ENCODE peak calls at places on chromosomes 4 and X, in four cellular contexts. C is Caki2; E is iPS-NIHi11; Y is activated T-helper 1 cell treated with anti-CD3 and anti-CD28 coated beads, Interleukin-12 subunit alpha, Interleukin-12 subunit beta, Interleukin-2, Interleukin-4 antibody, amounts not matched to agents 30 ng/mL and 10 ng/mL and 1 ng/mL, durations not matched to agents 14 hours and 24 hours and 36 hours. T is an unnamed sample.

GRCh38 chrX:9595131-9595530 is 130.3 kb downstream of the TBL1X start:
- DNase-seq in C (no peak), E (no peak), Y (no peak), T (no peak)

GRCh38 chr4:61375316-61375715 is 175.2 kb downstream of the ADGRL3 start:
- DNase-seq in E (no peak), C (no peak), Y (no peak), T (no peak)

GRCh38 chrX:86066998-86067397 is 19.6 kb upstream of the CHM start:
- DNase-seq in E (no peak), Y (no peak), C (no peak), T (no peak)

GRCh38 chrX:20653070-20653469 is 386.4 kb upstream of the RPS6KA3 start:
- DNase-seq in C (no peak), E (no peak), Y (no peak), T (no peak)

GRCh38 chr4:152500798-152501434 is 35.0 kb downstream of the FBXW7 start:
- DNase-seq in Y (peak), C (peak), E (peak), T (peak)

GRCh38 chr4:164933244-164933643 is 44.2 kb downstream of the TRIM61 start:
- DNase-seq in Y (no peak), C (no peak), E (no peak), T (no peak)

GRCh38 chrX:25158635-25159034 is 142.9 kb upstream of the ARX start:
- DNase-seq in C (peak), E (no peak), Y (no peak), T (no peak)

GRCh38 chr4:3303840-3304715 is 11.3 kb downstream of the RGS12 start:
- DNase-seq in E (no peak), Y (no peak), C (no peak), T (no peak)

GRCh38 chr4:169583563-169583962 is 28.8 kb downstream of the NEK1 start:
- DNase-seq in C (no peak), Y (no peak), E (no peak), T (no peak)

GRCh38 chrX:148695362-148695761 is 194.9 kb downstream of the AFF2 start:
- DNase-seq in Y (no peak), C (no peak), E (no peak), T (no peak)

GRCh38 chrX:110600745-110601310 is 194.8 kb downstream of the CHRDL1 start:
- DNase-seq in E (no peak), C (no peak), Y (no peak), T (no peak)

GRCh38 chr4:26530094-26530493 is 39.8 kb upstream of the CCKAR start:
- DNase-seq in C (no peak), Y (no peak), E (no peak), T (no peak)

GRCh38 chrX:107448625-107449468 is 605 bp upstream of the FRMPD3 start:
- DNase-seq in Y (no peak), E (peak), C (peak), T (no peak)

GRCh38 chr4:174198396-174199179 is 84.9 kb downstream of the FBXO8 start:
- DNase-seq in C (peak), Y (no peak), E (no peak), T (no peak)

GRCh38 chr4:71377561-71377960 is 38.7 kb downstream of the SLC4A4 start:
- DNase-seq in C (peak), Y (no peak), E (no peak), T (no peak)

GRCh38 chrX:23844502-23845138 is 61.6 kb downstream of the SAT1 start:
- DNase-seq in C (peak), Y (no peak), E (no peak), T (no peak)

GRCh38 chr4:102734591-102735385 is 26.0 kb downstream of the MANBA start:
- DNase-seq in Y (peak), E (no peak), C (peak), T (peak)

GRCh38 chr4:10715135-10715534 is 30.6 kb upstream of the CLNK start:
- DNase-seq in E (no peak), Y (no peak), C (no peak), T (no peak)

GRCh38 chr4:138113819-138114415 is 128.2 kb downstream of the SLC7A11 start:
- DNase-seq in Y (no peak), C (no peak), E (no peak), T (no peak)

GRCh38 chr4:36281384-36282106 is at the start of gene DTHD1:
- DNase-seq in C (no peak), Y (no peak), E (no peak), T (peak)

GRCh38 chrX:53288173-53288572 is 6.8 kb upstream of the IQSEC2 start:
- DNase-seq in Y (no peak), E (peak), C (no peak), T (no peak)

GRCh38 chr4:26032572-26033320 is 118.7 kb downstream of the SMIM20 start:
- DNase-seq in Y (no peak), E (no peak), C (peak), T (no peak)